ENCODE peak calls at places on chromosomes 7 and 10, in nine cellular contexts. L is amygdala; V is stimulated activated CD8-positive, alpha-beta memory T cell treated with anti-CD3 and anti-CD28 coated beads, Interleukin-15, amount 100 ng/mL, for 1 hour; Y is immature natural killer cell; T is BJ; B is stimulated activated CD4-positive, alpha-beta T cell treated with anti-CD3 and anti-CD28 coated beads, TNF-alpha, amount 100 ng/mL, for 48 hours; A is HT-29; X is CD8-positive, alpha-beta memory T cell; H is activated T-helper 1 cell treated with anti-CD3 and anti-CD28 coated beads, Interleukin-12 subunit alpha, Interleukin-12 subunit beta, Interleukin-2, Interleukin-4 antibody, amounts not matched to agents 30 ng/mL and 10 ng/mL and 1 ng/mL, durations not matched to agents 14 hours and 24 hours and 36 hours. F is an unnamed sample.

GRCh38 chr10:114151486-114151885 is 22.5 kb downstream of the CCDC186 start:
- DNase-seq in L (no peak), V (no peak), Y (no peak), T (peak), B (no peak), A (no peak), X (no peak), H (no peak), F (no peak)

GRCh38 chr10:91980319-91980718 is 56.7 kb downstream of the BTAF1 start:
- DNase-seq in L (no peak), V (no peak), Y (no peak), T (no peak), B (no peak), A (no peak), X (no peak), H (no peak), F (no peak)

GRCh38 chr10:34528320-34528719 is 286.8 kb downstream of the PARD3 start:
- DNase-seq in L (no peak), V (no peak), Y (no peak), T (peak), B (no peak), A (peak), X (no peak), H (no peak), F (no peak)

GRCh38 chr10:124294811-124295770 is 123.6 kb downstream of the OAT start:
- DNase-seq in L (no peak), V (no peak), Y (no peak), T (no peak), B (no peak), A (no peak), X (no peak), H (no peak), F (no peak)

GRCh38 chr10:27534341-27534740 is 30.2 kb downstream of the RAB18 start:
- DNase-seq in L (no peak), V (no peak), Y (no peak), T (no peak), B (no peak), A (no peak), X (no peak), H (no peak), F (no peak)

GRCh38 chr7:116122972-116123595 is 87.3 kb upstream of the TES start:
- DNase-seq in L (no peak), V (no peak), Y (no peak), T (no peak), B (no peak), A (peak), X (no peak), H (no peak), F (peak)

GRCh38 chr10:37856881-37857286 is 526 bp downstream of the ZNF248 start:
- DNase-seq in L (no peak), V (no peak), Y (no peak), T (no peak), B (peak), A (peak), X (peak), H (peak), F (peak)

GRCh38 chr10:79068562-79069324 is at the start of gene ZMIZ1:
- DNase-seq in L (peak), V (peak), Y (peak), T (peak), B (peak), A (peak), X (peak), H (peak), F (peak)

GRCh38 chr7:7662527-7662926 is 22.0 kb downstream of the UMAD1 start:
- DNase-seq in L (no peak), V (no peak), Y (no peak), T (no peak), B (no peak), A (peak), X (no peak), H (no peak), F (no peak)

GRCh38 chr7:19928247-19928646 is 154.8 kb upstream of the TMEM196 start:
- DNase-seq in L (no peak), V (no peak), Y (no peak), T (no peak), B (no peak), A (no peak), X (no peak), H (no peak), F (no peak)

GRCh38 chr7:108266489-108266888 is 136.3 kb upstream of the LAMB4 start:
- DNase-seq in L (no peak), V (no peak), Y (no peak), T (no peak), B (no peak), A (no peak), X (no peak), H (no peak), F (no peak)

GRCh38 chr7:50342616-50343114 is 38.1 kb downstream of the IKZF1 start:
- DNase-seq in L (no peak), V (no peak), Y (peak), T (no peak), B (no peak), A (no peak), X (peak), H (no peak), F (no peak)

GRCh38 chr7:22618528-22618927 is 108.5 kb upstream of the IL6 start:
- DNase-seq in L (no peak), V (no peak), Y (no peak), T (no peak), B (no peak), A (no peak), X (no peak), H (no peak), F (no peak)

GRCh38 chr10:80277567-80278250 is 11.7 kb downstream of the MAT1A start:
- DNase-seq in L (no peak), V (no peak), Y (no peak), T (no peak), B (no peak), A (no peak), X (no peak), H (no peak), F (no peak)

GRCh38 chr10:3397231-3397630 is 224.6 kb upstream of the PITRM1 start:
- DNase-seq in L (no peak), V (no peak), Y (no peak), T (no peak), B (no peak), A (peak), X (no peak), H (no peak), F (no peak)

GRCh38 chr7:191105-192034 is 1.0 kb upstream of the FAM20C start:
- DNase-seq in L (no peak), V (no peak), Y (no peak), T (peak), B (no peak), A (no peak), X (no peak), H (no peak), F (no peak)

GRCh38 chr10:42491001-42491592 is 147.3 kb downstream of the ZNF33B start:
- DNase-seq in L (no peak), V (no peak), Y (no peak), T (no peak), B (no peak), A (no peak), X (no peak), H (no peak), F (no peak)

GRCh38 chr10:5963071-5963470 is 14.3 kb downstream of the IL15RA start:
- DNase-seq in L (no peak), V (no peak), Y (no peak), T (no peak), B (no peak), A (no peak), X (no peak), H (no peak), F (no peak)

GRCh38 chr7:141700848-141701371 is 1.1 kb downstream of the DENND11 start:
- DNase-seq in L (no peak), V (no peak), Y (peak), T (no peak), B (no peak), A (no peak), X (no peak), H (no peak), F (no peak)

GRCh38 chr7:110693348-110693747 is 397.6 kb upstream of the LRRN3 start:
- DNase-seq in L (no peak), V (no peak), Y (no peak), T (no peak), B (no peak), A (peak), X (no peak), H (no peak), F (no peak)

GRCh38 chr7:96178581-96178980 is 143.3 kb downstream of the SLC25A13 start:
- DNase-seq in L (no peak), V (no peak), Y (no peak), T (no peak), B (no peak), A (no peak), X (no peak), H (no peak), F (no peak)

GRCh38 chr10:102951316-102951715 is 33.2 kb downstream of the CNNM2 start:
- DNase-seq in L (no peak), V (no peak), Y (no peak), T (no peak), B (no peak), A (no peak), X (no peak), H (no peak), F (no peak)

GRCh38 chr7:7969306-7970112 is 913 bp downstream of the GLCCI1 start:
- DNase-seq in L (no peak), V (no peak), Y (peak), T (no peak), B (peak), A (peak), X (peak), H (peak), F (peak)

GRCh38 chr7:22874904-22875303 is 52.3 kb upstream of the TOMM7 start:
- DNase-seq in L (no peak), V (no peak), Y (no peak), T (no peak), B (no peak), A (no peak), X (no peak), H (no peak), F (no peak)

GRCh38 chr7:69932034-69932628 is 333.9 kb downstream of the AUTS2 start:
- DNase-seq in L (peak), V (no peak), Y (no peak), T (no peak), B (no peak), A (peak), X (no peak), H (no peak), F (peak)

GRCh38 chr7:66877577-66878300 is 43.3 kb upstream of the TMEM248 start:
- DNase-seq in L (no peak), V (no peak), Y (no peak), T (peak), B (no peak), A (no peak), X (no peak), H (no peak), F (no peak)

GRCh38 chr7:1611708-1612241 is 41.9 kb upstream of the PSMG3 start:
- DNase-seq in L (peak), V (no peak), Y (no peak), T (peak), B (no peak), A (no peak), X (no peak), H (no peak), F (no peak)

GRCh38 chr10:24974978-24975377 is 22.6 kb upstream of the PRTFDC1 start:
- DNase-seq in L (no peak), V (no peak), Y (no peak), T (peak), B (no peak), A (no peak), X (no peak), H (no peak), F (no peak)

GRCh38 chr7:2962860-2963259 is 80.8 kb downstream of the CARD11 start:
- DNase-seq in L (no peak), V (no peak), Y (no peak), T (no peak), B (no peak), A (no peak), X (no peak), H (no peak), F (no peak)

GRCh38 chr7:86559096-86559495 is 84.6 kb upstream of the GRM3 start:
- DNase-seq in L (no peak), V (no peak), Y (no peak), T (no peak), B (no peak), A (no peak), X (no peak), H (no peak), F (no peak)

GRCh38 chr10:73768881-73769280 is 13.0 kb upstream of the CHCHD1 start:
- DNase-seq in L (no peak), V (no peak), Y (no peak), T (no peak), B (peak), A (no peak), X (peak), H (peak), F (peak)

GRCh38 chr10:4519691-4520402 is 306.2 kb upstream of the AKR1E2 start:
- DNase-seq in L (no peak), V (no peak), Y (no peak), T (no peak), B (no peak), A (no peak), X (no peak), H (no peak), F (no peak)

GRCh38 chr10:132627736-132628512 is 90.3 kb downstream of the INPP5A start:
- DNase-seq in L (no peak), V (no peak), Y (no peak), T (peak), B (no peak), A (no peak), X (no peak), H (no peak), F (no peak)

GRCh38 chr10:91409869-91410637 is at the start of gene HECTD2:
- DNase-seq in L (peak), V (peak), Y (peak), T (no peak), B (peak), A (peak), X (peak), H (peak), F (peak)

GRCh38 chr7:70614237-70614984 is 517.5 kb upstream of the GALNT17 start:
- DNase-seq in L (peak), V (no peak), Y (peak), T (no peak), B (no peak), A (no peak), X (no peak), H (no peak), F (peak)

GRCh38 chr10:4371691-4372295 is 454.2 kb upstream of the AKR1E2 start:
- DNase-seq in L (no peak), V (no peak), Y (no peak), T (no peak), B (no peak), A (no peak), X (no peak), H (no peak), F (no peak)

GRCh38 chr10:70578371-70578947 is 24.1 kb downstream of the PRF1 start:
- DNase-seq in L (no peak), V (peak), Y (peak), T (no peak), B (peak), A (peak), X (peak), H (peak), F (no peak)

GRCh38 chr7:2165610-2166594 is 66.8 kb downstream of the MAD1L1 start:
- DNase-seq in L (no peak), V (no peak), Y (no peak), T (no peak), B (no peak), A (no peak), X (no peak), H (no peak), F (peak)

F was measured in Karpas-422.